ENCODE peak calls at places on chromosomes 3 and 15, in ten cellular contexts. P is spleen, M is A549, Q is esophagus muscularis mucosa, D is HCT116, E is ovary, I is transverse colon, Z is heart left ventricle, T is adrenal gland, R is upper lobe of left lung. G is an unnamed sample. For H3K4me1, the result is how much of the 10 kb centered on the place peaks cover.

GRCh38 chr3:54853573-54854404 is 74.1 kb downstream of the LRTM1 start:
- DNase-seq in P (peak), M (peak), Q (peak), D (no peak), E (peak), I (peak), Z (peak), T (peak), R (peak), G (peak)

GRCh38 chr15:59632714-59633113 is 21.1 kb downstream of the GCNT3 start:
- DNase-seq in P (no peak), M (peak), Q (no peak), D (no peak), E (no peak), I (no peak), Z (no peak), T (no peak), R (no peak), G (no peak)

GRCh38 chr3:183587337-183587736 is 31.8 kb upstream of the KLHL6 start:
- DNase-seq in P (no peak), M (no peak), Q (no peak), D (no peak), E (no peak), I (no peak), Z (no peak), T (no peak), R (no peak), G (no peak)

GRCh38 chr15:62549345-62549970 is 384.4 kb upstream of the C2CD4B start:
- DNase-seq in P (no peak), M (peak), Q (no peak), D (peak), E (no peak), I (peak), Z (no peak), T (no peak), R (no peak), G (no peak)

GRCh38 chr3:114809668-114810413 is 337.2 kb downstream of the ZBTB20 start:
- DNase-seq in P (no peak), M (peak), Q (no peak), D (no peak), E (no peak), I (no peak), Z (no peak), T (no peak), R (no peak), G (no peak)

GRCh38 chr3:154214320-154214719 is 93.1 kb downstream of the ARHGEF26 start:
- DNase-seq in P (no peak), M (no peak), Q (no peak), D (no peak), E (no peak), I (no peak), Z (no peak), T (no peak), R (no peak), G (no peak)

GRCh38 chr15:66748320-66748779 is 46.3 kb downstream of the SMAD6 start:
- DNase-seq in P (no peak), M (peak), Q (no peak), D (no peak), E (no peak), I (no peak), Z (no peak), T (no peak), R (no peak), G (no peak)

GRCh38 chr15:40763801-40764765 is at the start of gene GCHFR:
- DNase-seq in P (peak), M (peak), Q (no peak), D (no peak), E (peak), I (peak), Z (peak), T (peak), R (peak), G (peak)

GRCh38 chr3:61903931-61904657 is 342.7 kb downstream of the PTPRG start:
- DNase-seq in P (no peak), M (no peak), Q (no peak), D (no peak), E (no peak), I (no peak), Z (no peak), T (no peak), R (no peak), G (no peak)

GRCh38 chr3:143769663-143770062 is 78.6 kb downstream of the SLC9A9 start:
- DNase-seq in P (no peak), M (no peak), Q (no peak), D (no peak), E (no peak), I (no peak), Z (no peak), T (no peak), R (no peak), G (no peak)

GRCh38 chr15:28110416-28110975 is 11.4 kb upstream of the OCA2 start:
- DNase-seq in P (no peak), M (no peak), Q (no peak), D (no peak), E (no peak), I (no peak), Z (no peak), T (no peak), R (no peak), G (no peak)

GRCh38 chr3:162970292-162970691 is 1473.7 kb downstream of the OTOL1 start:
- DNase-seq in P (no peak), M (no peak), Q (no peak), D (no peak), E (no peak), I (no peak), Z (no peak), T (no peak), R (no peak), G (no peak)

GRCh38 chr3:25744477-25744876 is 38.8 kb downstream of the NGLY1 start:
- DNase-seq in P (no peak), M (no peak), Q (no peak), D (no peak), E (no peak), I (no peak), Z (no peak), T (no peak), R (no peak), G (no peak)

GRCh38 chr15:79593119-79593869 is 161.2 kb downstream of the MINAR1 start:
- DNase-seq in P (no peak), M (peak), Q (peak), D (no peak), E (no peak), I (no peak), Z (no peak), T (no peak), R (no peak), G (no peak)

GRCh38 chr3:13972679-13973379 is 93.0 kb upstream of the WNT7A start:
- DNase-seq in P (no peak), M (no peak), Q (no peak), D (no peak), E (no peak), I (no peak), Z (no peak), T (no peak), R (no peak), G (no peak)

GRCh38 chr3:13617097-13617738 is 68.3 kb downstream of the FBLN2 start:
- DNase-seq in P (no peak), M (no peak), Q (no peak), D (no peak), E (no peak), I (no peak), Z (no peak), T (no peak), R (no peak), G (no peak)

GRCh38 chr15:37758412-37758811 is 176.0 kb upstream of the TMCO5A start:
- DNase-seq in P (no peak), M (no peak), Q (no peak), D (no peak), E (no peak), I (peak), Z (no peak), T (no peak), R (no peak), G (peak)

GRCh38 chr3:42660131-42660715 is 6.7 kb downstream of the ZBTB47 start:
- DNase-seq in P (no peak), M (no peak), Q (no peak), D (no peak), E (no peak), I (no peak), Z (no peak), T (no peak), R (no peak), G (no peak)

GRCh38 chr3:191314109-191314728 is 15.0 kb upstream of the CCDC50 start:
- DNase-seq in P (no peak), M (no peak), Q (no peak), D (no peak), E (no peak), I (no peak), Z (no peak), T (no peak), R (no peak), G (no peak)

GRCh38 chr3:157290761-157291160 is 130.8 kb upstream of the CCNL1 start:
- DNase-seq in P (no peak), M (no peak), Q (no peak), D (no peak), E (no peak), I (no peak), Z (no peak), T (no peak), R (no peak), G (no peak)

GRCh38 chr15:67024998-67025368 is 40.4 kb upstream of the SMAD3 start:
- DNase-seq in P (no peak), M (no peak), Q (no peak), D (no peak), E (no peak), I (no peak), Z (no peak), T (no peak), R (no peak), G (no peak)

GRCh38 chr3:157174616-157175498 is 14.9 kb upstream of the CCNL1 start:
- DNase-seq in P (peak), M (peak), Q (peak), D (peak), E (peak), I (peak), Z (peak), T (peak), R (peak), G (peak)

GRCh38 chr15:53872410-53872809 is 105.8 kb upstream of the UNC13C start:
- DNase-seq in P (no peak), M (peak), Q (no peak), D (no peak), E (no peak), I (no peak), Z (no peak), T (no peak), R (no peak), G (no peak)

GRCh38 chr3:149369991-149370866 is 7.2 kb downstream of the TM4SF1 start:
- DNase-seq in P (no peak), M (peak), Q (no peak), D (no peak), E (no peak), I (no peak), Z (no peak), T (no peak), R (no peak), G (no peak)
- TF ChIP-seq POLR2A in P (no peak), M (no peak), Q (no peak), D (no peak), E (no peak), I (no peak), Z (no peak), T (no peak), R (no peak), G (no peak)

GRCh38 chr3:82938821-82939328 is 1177.4 kb upstream of the GBE1 start:
- DNase-seq in P (peak), M (no peak), Q (no peak), D (no peak), E (no peak), I (peak), Z (peak), T (peak), R (peak), G (no peak)

GRCh38 chr3:82942041-82942440 is 1180.6 kb upstream of the GBE1 start:
- DNase-seq in P (no peak), M (no peak), Q (no peak), D (no peak), E (no peak), I (no peak), Z (no peak), T (no peak), R (no peak), G (no peak)

GRCh38 chr3:82939491-82940097 is 1178.1 kb upstream of the GBE1 start:
- DNase-seq in P (no peak), M (no peak), Q (no peak), D (no peak), E (no peak), I (no peak), Z (no peak), T (no peak), R (peak), G (no peak)

DNA sequence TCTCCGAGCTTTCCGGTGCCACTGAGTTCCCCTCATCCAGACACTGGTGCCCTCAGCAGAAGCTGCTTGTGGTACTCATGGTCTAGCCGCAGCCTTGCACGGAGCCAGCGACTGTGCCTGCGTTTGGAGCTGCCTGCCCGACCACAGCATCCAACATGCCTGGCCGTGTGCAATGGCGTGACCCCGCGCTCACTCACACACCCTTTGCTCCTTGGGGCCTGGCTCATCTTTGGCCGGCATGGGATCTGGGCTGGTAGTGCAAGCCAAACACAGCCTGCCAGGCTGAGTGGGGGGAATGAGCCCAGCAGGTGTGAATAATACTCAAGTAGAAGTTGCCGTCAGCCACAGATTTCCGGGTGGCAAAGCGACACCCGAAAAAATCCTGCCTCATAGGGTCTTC is 1178.7 kb upstream of the GBE1 start:
- DNase-seq in P (peak), M (no peak), Q (no peak), D (no peak), E (no peak), I (peak), Z (no peak), T (peak), R (peak), G (peak)
- H3K4me1 ChIP-seq in P (under half), M (under half), Q (under half), D (under half), E (under half), I (under half), Z (under half), T (under half), R (under half), G (under half)

GRCh38 chr3:4564928-4565586 is 71.9 kb downstream of the ITPR1 start:
- DNase-seq in P (no peak), M (no peak), Q (no peak), D (no peak), E (no peak), I (no peak), Z (no peak), T (no peak), R (no peak), G (no peak)
- TF ChIP-seq POLR2A in P (no peak), M (no peak), Q (no peak), D (no peak), E (no peak), I (no peak), Z (no peak), T (no peak), R (no peak), G (no peak)

DNA sequence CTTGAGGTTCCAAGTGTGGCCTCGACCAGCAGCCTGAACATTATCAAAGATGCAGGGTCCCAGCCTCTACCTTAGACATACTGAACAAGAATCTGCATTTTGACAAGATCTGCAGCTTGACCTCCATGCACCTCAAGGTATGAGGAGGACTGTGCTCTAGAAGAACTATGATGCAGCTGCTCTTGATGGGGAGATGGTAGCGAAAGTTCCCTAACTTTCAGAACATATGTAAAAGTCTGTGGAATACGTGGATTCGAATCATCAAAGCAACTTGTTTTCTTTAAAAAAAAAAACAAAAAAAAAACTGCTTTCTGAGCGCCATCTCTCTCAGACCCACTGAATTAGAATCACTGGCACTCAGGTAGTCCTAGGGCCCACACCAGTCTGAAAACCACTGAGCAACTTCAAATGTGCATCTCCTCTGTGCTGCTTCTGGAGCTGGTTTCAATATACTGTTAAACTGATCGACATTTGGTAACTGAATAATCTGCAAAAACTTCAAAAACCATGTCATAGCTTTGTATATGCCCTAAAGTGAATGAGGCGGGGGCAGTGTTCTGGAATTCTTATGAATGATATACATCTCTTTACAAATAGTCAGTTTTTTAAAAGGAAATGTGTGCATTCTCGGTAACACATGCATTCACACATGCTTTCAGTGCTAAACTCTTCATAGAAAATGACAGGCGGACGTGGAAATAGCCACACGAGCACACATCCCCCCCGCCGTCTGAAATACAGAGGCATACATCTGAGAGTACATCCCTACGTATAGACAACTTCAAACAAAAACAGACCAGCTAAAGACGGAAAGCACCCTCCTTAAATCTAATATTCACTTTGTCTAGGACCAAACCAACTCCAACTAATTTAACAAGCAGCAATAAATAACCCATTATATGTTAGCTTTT is 128.8 kb downstream of the FOXP1 start:
- DNase-seq in P (no peak), M (no peak), Q (peak), D (no peak), E (no peak), I (no peak), Z (no peak), T (no peak), R (no peak), G (no peak)
- H3K4me1 ChIP-seq in P (half or more), M (under half), Q (under half), D (under half), E (under half), I (half or more), Z (under half), T (under half), R (under half), G (under half)

GRCh38 chr15:45022871-45023658 is at the start of gene SORD:
- DNase-seq in P (peak), M (peak), Q (peak), D (peak), E (peak), I (peak), Z (peak), T (peak), R (peak), G (peak)
- TF ChIP-seq POLR2A in P (no peak), M (peak), Q (no peak), D (no peak), E (no peak), I (no peak), Z (no peak), T (no peak), R (no peak), G (no peak)

GRCh38 chr15:69175536-69175935 is 15.1 kb downstream of the GLCE start:
- DNase-seq in P (no peak), M (no peak), Q (no peak), D (no peak), E (no peak), I (no peak), Z (no peak), T (no peak), R (no peak), G (no peak)
- H3K4me1 ChIP-seq in P (under half), M (under half), Q (under half), D (under half), E (under half), I (under half), Z (under half), T (under half), R (under half), G (under half)

G was measured in Peyer's patch.